ENCODE peak calls at places on chromosomes 7 and 10, in four cellular contexts. One of them, this sample, is unnamed. For H3K36me3, the result is how much of the 10 kb centered on the place peaks cover.

GRCh38 chr10:85642082-85642420 is 724.5 kb downstream of the GRID1 start:
- DNase-seq in GM06990: no peak
- DNase-seq in prostate gland: no peak
- DNase-seq in heart left ventricle: no peak
- DNase-seq in this sample: no peak

GRCh38 chr7:80279760-80280159 is 145.1 kb downstream of the GNAI1 start:
- DNase-seq in GM06990: no peak
- DNase-seq in heart left ventricle: no peak
- DNase-seq in prostate gland: no peak
- DNase-seq in this sample: no peak

GRCh38 chr10:14397069-14397468 is 66.3 kb upstream of the FRMD4A start:
- DNase-seq in heart left ventricle: peak
- DNase-seq in prostate gland: no peak
- DNase-seq in GM06990: no peak
- DNase-seq in this sample: no peak

GRCh38 chr7:131000389-131000788 is 266.4 kb upstream of the KLF14 start:
- DNase-seq in GM06990: no peak
- DNase-seq in heart left ventricle: no peak
- DNase-seq in prostate gland: no peak
- DNase-seq in this sample: no peak

GRCh38 chr10:132237871-132238270 is 51.1 kb downstream of the DPYSL4 start:
- DNase-seq in prostate gland: no peak
- DNase-seq in heart left ventricle: no peak
- DNase-seq in GM06990: no peak
- DNase-seq in this sample: no peak

GRCh38 chr7:128827248-128827958 is 2.8 kb upstream of the FLNC start:
- DNase-seq in prostate gland: no peak
- DNase-seq in GM06990: no peak
- DNase-seq in heart left ventricle: peak
- DNase-seq in this sample: no peak

GRCh38 chr10:48464871-48465736 is 139.8 kb downstream of the ARHGAP22 start:
- DNase-seq in prostate gland: peak
- DNase-seq in GM06990: no peak
- DNase-seq in heart left ventricle: peak
- DNase-seq in this sample: no peak

GRCh38 chr10:112815238-112816032 is 134.6 kb upstream of the TCF7L2 start:
- DNase-seq in GM06990: no peak
- DNase-seq in heart left ventricle: no peak
- DNase-seq in prostate gland: no peak
- DNase-seq in this sample: no peak

GRCh38 chr10:26706206-26706605 is 8.7 kb downstream of the PDSS1 start:
- DNase-seq in prostate gland: no peak
- DNase-seq in GM06990: no peak
- DNase-seq in heart left ventricle: no peak
- DNase-seq in this sample: no peak

GRCh38 chr10:110462308-110463095 is 35.2 kb upstream of the DUSP5 start:
- DNase-seq in prostate gland: no peak
- DNase-seq in GM06990: no peak
- DNase-seq in heart left ventricle: no peak
- DNase-seq in this sample: no peak

GRCh38 chr10:547591-548081 is 141.8 kb downstream of the DIP2C start:
- DNase-seq in GM06990: no peak
- DNase-seq in heart left ventricle: no peak
- DNase-seq in prostate gland: no peak
- DNase-seq in this sample: no peak

GRCh38 chr7:4074994-4075393 is 607.1 kb upstream of the FOXK1 start:
- DNase-seq in heart left ventricle: no peak
- DNase-seq in GM06990: no peak
- DNase-seq in prostate gland: no peak
- DNase-seq in this sample: no peak

GRCh38 chr10:5590816-5591215 is 66.1 kb downstream of the CALML3 start:
- DNase-seq in heart left ventricle: no peak
- DNase-seq in prostate gland: no peak
- DNase-seq in GM06990: no peak
- DNase-seq in this sample: no peak

GRCh38 chr10:16967000-16967865 is 150.0 kb upstream of the RSU1 start:
- DNase-seq in heart left ventricle: no peak
- DNase-seq in prostate gland: no peak
- DNase-seq in GM06990: no peak
- DNase-seq in this sample: no peak

GRCh38 chr10:11184093-11184492 is 166.4 kb downstream of the CELF2 start:
- DNase-seq in heart left ventricle: no peak
- DNase-seq in prostate gland: no peak
- DNase-seq in GM06990: no peak
- DNase-seq in this sample: no peak

GRCh38 chr10:71217266-71218045 is 5.1 kb downstream of the UNC5B start:
- DNase-seq in GM06990: no peak
- DNase-seq in heart left ventricle: no peak
- DNase-seq in prostate gland: no peak
- DNase-seq in this sample: no peak

GRCh38 chr10:114714281-114714741 is 56.2 kb upstream of the ABLIM1 start:
- DNase-seq in prostate gland: peak
- DNase-seq in GM06990: no peak
- DNase-seq in heart left ventricle: peak
- DNase-seq in this sample: no peak

GRCh38 chr10:132768346-132769248 is 17.4 kb downstream of the NKX6-2 start:
- DNase-seq in GM06990: no peak
- DNase-seq in heart left ventricle: no peak
- DNase-seq in prostate gland: no peak
- DNase-seq in this sample: no peak

GRCh38 chr7:53531-53930 is 138.8 kb upstream of the FAM20C start:
- DNase-seq in prostate gland: no peak
- DNase-seq in GM06990: no peak
- DNase-seq in heart left ventricle: no peak
- DNase-seq in this sample: no peak

GRCh38 chr10:1034758-1035157 is 9.1 kb upstream of the IDI2 start:
- DNase-seq in heart left ventricle: no peak
- DNase-seq in prostate gland: peak
- DNase-seq in GM06990: no peak
- DNase-seq in this sample: no peak

GRCh38 chr7:24052572-24053223 is 231.3 kb upstream of the NPY start:
- DNase-seq in heart left ventricle: no peak
- DNase-seq in prostate gland: no peak
- DNase-seq in GM06990: no peak
- DNase-seq in this sample: peak
- H3K4me3 ChIP-seq in heart left ventricle: no peak
- H3K4me3 ChIP-seq in prostate gland: no peak
- H3K4me3 ChIP-seq in GM06990: no peak
- H3K4me3 ChIP-seq in this sample: no peak

DNA sequence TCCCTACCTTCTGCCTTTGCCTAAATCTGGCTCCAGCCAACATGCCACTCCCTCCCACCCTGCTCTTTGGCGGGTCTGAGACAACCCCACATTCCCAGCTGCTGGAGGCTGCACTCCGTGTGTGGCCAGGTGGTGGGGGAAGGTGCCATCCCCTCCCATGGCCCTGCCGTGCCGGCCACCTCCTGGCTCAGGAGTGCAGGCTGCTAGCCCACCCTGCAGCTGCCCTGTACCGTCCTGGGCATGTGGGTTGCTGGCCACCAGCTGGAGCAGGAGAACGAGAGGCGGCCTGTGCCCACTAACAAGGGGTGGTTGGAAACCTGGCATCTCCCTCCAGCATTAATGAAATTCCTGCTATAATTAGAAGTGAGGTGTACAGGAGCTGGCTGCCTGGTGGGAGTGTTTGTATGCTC is 97.6 kb downstream of the ZMIZ1 start:
- DNase-seq in prostate gland: no peak
- DNase-seq in heart left ventricle: peak
- DNase-seq in GM06990: no peak
- DNase-seq in this sample: no peak
- H3K36me3 ChIP-seq in prostate gland: under half
- H3K36me3 ChIP-seq in heart left ventricle: under half
- H3K36me3 ChIP-seq in GM06990: under half
- H3K36me3 ChIP-seq in this sample: under half

GRCh38 chr10:36650274-36650673 is 475.1 kb upstream of the ANKRD30A start:
- DNase-seq in GM06990: no peak
- DNase-seq in prostate gland: no peak
- DNase-seq in heart left ventricle: no peak
- DNase-seq in this sample: no peak
- H3K4me3 ChIP-seq in GM06990: no peak
- H3K4me3 ChIP-seq in prostate gland: no peak
- H3K4me3 ChIP-seq in heart left ventricle: no peak
- H3K4me3 ChIP-seq in this sample: no peak

GRCh38 chr10:87053121-87053520 is 33.0 kb downstream of the FAM25A start:
- DNase-seq in GM06990: no peak
- DNase-seq in heart left ventricle: peak
- DNase-seq in prostate gland: peak
- DNase-seq in this sample: no peak
- H3K36me3 ChIP-seq in GM06990: under half
- H3K36me3 ChIP-seq in heart left ventricle: half or more
- H3K36me3 ChIP-seq in prostate gland: under half
- H3K36me3 ChIP-seq in this sample: half or more